ENCODE peak calls at places on chromosomes 7 and 10, in seven cellular contexts. T, D, P, K, E, W and Z are unnamed samples. For H3K4me1 and H3K36me3, the result is how much of the 10 kb centered on the place peaks cover.

GRCh38 chr7:98034044-98035035 is 44.3 kb upstream of the OCM2 start:
- DNase-seq in W (no peak), E (peak), P (no peak), D (no peak), K (no peak), T (no peak), Z (peak)

GRCh38 chr7:129569811-129570215 is 41.7 kb upstream of the NRF1 start:
- DNase-seq in D (no peak), P (no peak), T (no peak), K (peak), W (no peak), E (no peak), Z (no peak)

GRCh38 chr10:78717200-78717599 is 351.6 kb upstream of the ZMIZ1 start:
- DNase-seq in D (peak), W (no peak), T (no peak), P (no peak), K (peak), E (no peak), Z (no peak)

GRCh38 chr7:158054081-158054480 is 533.5 kb downstream of the PTPRN2 start:
- DNase-seq in P (no peak), E (no peak), T (no peak), W (no peak), D (no peak), K (no peak), Z (no peak)

GRCh38 chr7:8190121-8190895 is 71.7 kb downstream of the ICA1 start:
- DNase-seq in E (peak), K (peak), P (peak), D (no peak), W (peak), T (peak), Z (no peak)

GRCh38 chr7:66140924-66141323 is 26.3 kb downstream of the CRCP start:
- DNase-seq in E (peak), K (peak), W (peak), P (no peak), T (no peak), D (peak), Z (peak)

GRCh38 chr10:72245949-72246525 is 27.7 kb upstream of the DDIT4 start:
- DNase-seq in K (no peak), D (peak), P (no peak), E (no peak), W (no peak), T (no peak), Z (no peak)

GRCh38 chr7:21184956-21185355 is 242.9 kb upstream of the SP4 start:
- DNase-seq in D (no peak), K (no peak), P (no peak), W (no peak), E (no peak), T (no peak), Z (no peak)

GRCh38 chr10:118595598-118596425 is at the start of gene PRLHR:
- DNase-seq in P (no peak), K (peak), D (no peak), T (no peak), W (no peak), E (peak), Z (no peak)

GRCh38 chr10:59724098-59724938 is 14.7 kb upstream of the SLC16A9 start:
- DNase-seq in P (no peak), W (no peak), K (no peak), T (no peak), D (no peak), E (no peak), Z (no peak)

GRCh38 chr10:60806951-60807350 is 28.7 kb downstream of the CDK1 start:
- DNase-seq in T (no peak), D (no peak), W (no peak), P (no peak), E (no peak), K (no peak), Z (no peak)

GRCh38 chr10:120727001-120727400 is 124.2 kb upstream of the WDR11 start:
- DNase-seq in P (no peak), W (no peak), T (no peak), D (no peak), K (no peak), E (no peak), Z (no peak)

GRCh38 chr10:61812052-61812721 is 89.3 kb upstream of the ARID5B start:
- DNase-seq in P (no peak), D (no peak), E (no peak), W (no peak), T (no peak), K (no peak), Z (no peak)

GRCh38 chr7:23618241-23618640 is 21.1 kb downstream of the CCDC126 start:
- DNase-seq in T (no peak), D (no peak), P (no peak), K (peak), E (no peak), W (no peak), Z (no peak)

GRCh38 chr10:3528271-3528670 is 256.7 kb downstream of the KLF6 start:
- DNase-seq in E (no peak), K (no peak), W (no peak), D (no peak), T (no peak), P (no peak), Z (no peak)
- H3K4me1 ChIP-seq in E (under half), K (under half), W (under half), D (under half), T (under half), P (under half), Z (under half)

DNA sequence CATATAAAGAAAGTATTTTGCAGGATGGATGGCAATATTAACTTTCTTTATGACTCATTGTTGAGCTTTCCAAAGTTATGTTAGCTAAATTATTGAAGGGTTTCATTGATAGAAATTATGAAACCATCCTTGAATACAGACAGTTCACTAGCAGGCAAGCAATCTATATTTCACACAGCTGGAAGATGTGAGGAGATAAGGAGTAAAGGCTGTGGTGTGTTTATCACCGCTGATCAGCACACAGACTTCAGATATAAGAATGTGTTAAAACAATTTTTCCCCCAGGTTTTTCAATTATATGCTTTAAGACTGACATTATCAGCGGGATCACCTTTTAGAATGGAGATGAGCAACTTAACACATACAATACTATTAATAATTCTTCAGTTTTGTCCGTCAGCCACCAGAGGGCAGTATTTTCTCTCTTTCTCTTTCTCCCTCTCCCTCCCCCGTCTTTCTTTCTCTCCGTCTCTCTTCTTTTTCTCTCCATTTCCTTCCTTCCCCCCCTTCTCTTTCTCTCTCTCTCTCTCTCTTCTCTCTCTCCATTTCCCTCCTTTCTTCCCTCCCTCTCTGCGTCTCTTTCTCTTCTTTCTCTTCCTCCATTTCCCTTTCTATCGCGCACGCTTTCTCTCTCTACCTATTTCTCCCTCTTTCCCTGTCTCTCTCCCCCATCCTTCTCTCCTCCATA is 62.9 kb upstream of the FAM171A1 start:
- DNase-seq in K (peak), W (no peak), E (peak), D (no peak), T (peak), P (no peak), Z (no peak)
- H3K4me3 ChIP-seq in K (peak), W (no peak), E (peak), D (peak), T (peak), P (no peak), Z (no peak)

GRCh38 chr7:131529617-131530016 is 26.8 kb downstream of the PODXL start:
- DNase-seq in E (no peak), W (no peak), K (no peak), T (no peak), P (no peak), D (no peak), Z (no peak)

GRCh38 chr7:131527462-131527861 is 29.0 kb downstream of the PODXL start:
- DNase-seq in E (no peak), W (no peak), D (no peak), P (no peak), K (no peak), T (no peak), Z (no peak)

GRCh38 chr7:131525820-131526219 is 30.6 kb downstream of the PODXL start:
- DNase-seq in E (no peak), P (no peak), W (no peak), K (peak), D (no peak), T (no peak), Z (no peak)

GRCh38 chr7:131530137-131530536 is 26.3 kb downstream of the PODXL start:
- DNase-seq in E (no peak), D (no peak), P (no peak), W (no peak), T (no peak), K (no peak), Z (no peak)

GRCh38 chr7:131529179-131529578 is 27.2 kb downstream of the PODXL start:
- DNase-seq in E (no peak), D (no peak), W (no peak), T (no peak), K (no peak), P (no peak), Z (peak)
- H3K36me3 ChIP-seq in E (under half), D (under half), W (under half), T (under half), K (under half), P (under half), Z (under half)

GRCh38 chr7:4798706-4799235 is 23.3 kb downstream of the AP5Z1 start:
- DNase-seq in P (no peak), E (no peak), W (no peak), D (no peak), T (no peak), K (no peak), Z (no peak)
- H3K4me1 ChIP-seq in P (under half), E (under half), W (under half), D (under half), T (under half), K (under half), Z (under half)

GRCh38 chr10:101570764-101571572 is 17.1 kb downstream of the POLL start:
- DNase-seq in T (no peak), E (peak), W (no peak), K (no peak), P (no peak), D (no peak), Z (peak)
- H3K4me3 ChIP-seq in T (no peak), E (peak), W (peak), K (peak), P (no peak), D (peak), Z (peak)

DNA sequence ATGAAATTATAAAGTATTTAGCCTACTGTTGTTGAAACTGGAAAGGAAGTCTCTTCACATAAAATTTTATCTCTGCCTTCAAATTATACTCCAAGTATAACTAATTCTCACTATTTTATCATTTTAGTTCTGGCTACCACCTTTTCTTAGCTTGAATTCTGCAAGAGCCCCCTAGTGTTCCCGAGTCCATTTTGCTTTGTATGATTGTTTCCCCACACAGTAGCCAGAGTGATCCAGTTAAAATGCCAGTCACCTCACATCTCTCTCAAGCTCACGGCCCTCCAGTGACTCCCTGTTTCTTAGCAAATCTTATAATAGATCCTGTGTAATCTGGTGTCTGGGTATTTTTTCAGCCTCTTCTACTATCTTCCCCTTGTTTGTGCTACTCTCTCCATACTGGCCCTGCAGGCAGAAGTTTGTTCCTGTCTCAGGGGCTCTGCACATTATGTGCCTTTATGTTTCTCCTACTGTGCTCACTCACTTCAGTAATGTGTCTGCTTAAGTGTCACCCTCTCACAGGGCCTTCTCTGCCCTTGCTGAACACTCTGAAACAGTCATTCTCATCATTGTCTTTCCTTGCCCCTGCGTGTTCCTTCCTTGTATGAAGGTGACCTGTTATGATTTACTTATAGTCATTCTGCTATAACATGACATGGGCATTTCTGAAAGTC is 8.9 kb downstream of the WAC start:
- DNase-seq in W (no peak), P (no peak), E (no peak), T (no peak), D (no peak), K (no peak), Z (no peak)
- H3K36me3 ChIP-seq in W (half or more), P (half or more), E (half or more), T (under half), D (half or more), K (under half), Z (under half)

DNA sequence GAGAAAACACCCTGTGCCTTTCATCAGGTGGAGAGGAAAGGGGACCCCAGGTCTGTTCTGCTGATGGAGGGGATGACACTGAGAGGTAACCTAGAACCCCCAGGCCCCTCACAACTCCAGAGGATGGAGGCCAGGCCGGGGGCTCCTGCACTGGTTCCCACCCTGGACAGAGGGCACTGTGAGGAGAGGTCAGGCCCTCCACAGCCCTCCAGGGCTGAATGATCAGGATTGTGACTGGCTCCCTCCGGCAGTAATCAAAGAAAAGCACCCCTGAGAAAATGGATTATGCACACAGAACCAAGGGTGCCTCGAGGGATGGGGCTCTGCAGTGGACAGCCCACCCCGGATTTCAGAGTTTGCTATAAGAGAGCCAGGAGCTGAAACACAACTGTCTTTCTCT is 502.8 kb downstream of the TCERG1L start:
- DNase-seq in K (no peak), E (no peak), P (no peak), W (no peak), T (no peak), D (no peak), Z (no peak)
- H3K4me1 ChIP-seq in K (under half), E (under half), P (under half), W (under half), T (under half), D (under half), Z (under half)